ENCODE peak calls at places on chromosomes 4 and X, in six cellular contexts. One of them, this sample, is unnamed.
A peak's percentile ranks its signal among the peaks of the same experiment; 100 is the strongest.

GRCh38 chr4:143397335-143397734 is 60.7 kb downstream of the GAB1 start:
- DNase-seq in suprapubic skin: no peak
- DNase-seq in sigmoid colon: no peak
- DNase-seq in ovary: no peak
- DNase-seq in tibial artery: no peak
- DNase-seq in PC-3: peak; percentile 67
- DNase-seq in this sample: no peak

GRCh38 chr4:61773655-61774245 is 573.6 kb downstream of the ADGRL3 start:
- DNase-seq in suprapubic skin: no peak
- DNase-seq in tibial artery: no peak
- DNase-seq in PC-3: no peak
- DNase-seq in ovary: no peak
- DNase-seq in sigmoid colon: no peak
- DNase-seq in this sample: no peak

GRCh38 chr4:14877246-14878220 is 124.7 kb upstream of the CPEB2 start:
- DNase-seq in suprapubic skin: no peak
- DNase-seq in tibial artery: peak; percentile 23
- DNase-seq in ovary: no peak
- DNase-seq in PC-3: no peak
- DNase-seq in sigmoid colon: no peak
- DNase-seq in this sample: no peak

GRCh38 chrX:43552703-43553102 is 103.4 kb upstream of the MAOA start:
- DNase-seq in sigmoid colon: no peak
- DNase-seq in tibial artery: no peak
- DNase-seq in PC-3: no peak
- DNase-seq in ovary: no peak
- DNase-seq in suprapubic skin: no peak
- DNase-seq in this sample: no peak

GRCh38 chr4:114311745-114312144 is 286.9 kb upstream of the UGT8 start:
- DNase-seq in sigmoid colon: no peak
- DNase-seq in tibial artery: no peak
- DNase-seq in suprapubic skin: no peak
- DNase-seq in ovary: no peak
- DNase-seq in PC-3: no peak
- DNase-seq in this sample: no peak

GRCh38 chrX:71532078-71532752 is 689 bp upstream of the OGT start:
- DNase-seq in suprapubic skin: no peak
- DNase-seq in ovary: no peak
- DNase-seq in tibial artery: no peak
- DNase-seq in sigmoid colon: no peak
- DNase-seq in PC-3: peak; percentile 58
- DNase-seq in this sample: peak; percentile 76

GRCh38 chrX:115229337-115229991 is 4.4 kb downstream of the LRCH2 start:
- DNase-seq in sigmoid colon: no peak
- DNase-seq in tibial artery: no peak
- DNase-seq in PC-3: no peak
- DNase-seq in suprapubic skin: no peak
- DNase-seq in ovary: no peak
- DNase-seq in this sample: no peak

GRCh38 chr4:40200881-40201797 is 4.3 kb downstream of the RHOH start:
- DNase-seq in tibial artery: no peak
- DNase-seq in PC-3: peak; percentile 37
- DNase-seq in ovary: no peak
- DNase-seq in suprapubic skin: no peak
- DNase-seq in sigmoid colon: no peak
- DNase-seq in this sample: no peak

GRCh38 chr4:70359115-70359661 is 1.4 kb upstream of the SMR3A start:
- DNase-seq in tibial artery: no peak
- DNase-seq in sigmoid colon: no peak
- DNase-seq in PC-3: no peak
- DNase-seq in ovary: no peak
- DNase-seq in suprapubic skin: no peak
- DNase-seq in this sample: no peak

GRCh38 chr4:119664168-119664907 is 35.7 kb upstream of the PDE5A start:
- DNase-seq in sigmoid colon: no peak
- DNase-seq in ovary: no peak
- DNase-seq in tibial artery: no peak
- DNase-seq in suprapubic skin: no peak
- DNase-seq in PC-3: no peak
- DNase-seq in this sample: no peak

GRCh38 chr4:103137446-103137827 is 37.8 kb upstream of the BDH2 start:
- DNase-seq in sigmoid colon: no peak
- DNase-seq in suprapubic skin: no peak
- DNase-seq in ovary: no peak
- DNase-seq in tibial artery: no peak
- DNase-seq in PC-3: peak; percentile 80
- DNase-seq in this sample: no peak
- TF ChIP-seq CTCF in sigmoid colon: no peak
- TF ChIP-seq CTCF in suprapubic skin: no peak
- TF ChIP-seq CTCF in ovary: no peak
- TF ChIP-seq CTCF in tibial artery: no peak
- TF ChIP-seq CTCF in PC-3: peak; percentile 26
- TF ChIP-seq CTCF in this sample: no peak

DNA sequence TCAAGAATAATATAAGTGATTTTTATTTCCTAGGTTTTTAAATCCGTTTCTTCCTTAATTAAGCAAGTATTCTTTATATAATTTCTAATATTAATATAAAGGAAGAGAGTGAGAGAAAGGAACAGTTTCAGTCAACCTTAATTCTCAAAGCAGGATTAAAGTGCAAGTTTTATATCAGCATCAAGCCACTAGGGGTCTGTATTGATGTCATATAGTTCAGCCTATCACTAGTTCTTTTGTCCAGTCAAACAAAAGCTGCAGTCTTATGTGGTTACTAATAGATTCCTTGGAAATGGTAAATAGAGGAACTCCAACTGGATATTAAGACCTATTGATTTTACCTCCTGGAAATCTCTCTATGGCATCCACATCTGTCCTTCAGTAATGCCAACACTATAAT is 82.0 kb downstream of the NAP1L3 start:
- DNase-seq in tibial artery: no peak
- DNase-seq in ovary: no peak
- DNase-seq in sigmoid colon: no peak
- DNase-seq in suprapubic skin: no peak
- DNase-seq in PC-3: peak; percentile 1
- DNase-seq in this sample: no peak
- TF ChIP-seq CTCF in tibial artery: no peak
- TF ChIP-seq CTCF in ovary: no peak
- TF ChIP-seq CTCF in sigmoid colon: no peak
- TF ChIP-seq CTCF in suprapubic skin: no peak
- TF ChIP-seq CTCF in PC-3: no peak
- TF ChIP-seq CTCF in this sample: no peak

DNA sequence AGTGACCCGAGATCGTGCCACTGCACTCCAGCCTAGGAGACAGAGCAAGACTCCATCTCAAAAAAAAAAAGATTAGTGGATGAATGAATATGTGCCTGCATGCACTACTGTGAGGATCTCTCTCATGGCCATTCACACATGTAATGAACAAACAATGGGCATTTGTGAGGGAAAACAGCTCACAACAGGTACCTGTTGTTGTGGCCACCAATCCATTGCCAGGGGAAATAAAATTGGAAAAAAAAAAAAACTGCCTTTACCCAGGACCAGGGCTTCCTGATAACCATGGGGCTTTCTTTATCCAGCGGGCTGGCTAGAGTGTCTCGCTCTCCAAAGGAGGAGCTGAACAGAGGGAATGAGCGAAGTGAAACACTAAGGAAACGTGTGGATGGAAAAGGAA is 7.4 kb downstream of the SCD5 start:
- DNase-seq in sigmoid colon: no peak
- DNase-seq in tibial artery: no peak
- DNase-seq in PC-3: no peak
- DNase-seq in suprapubic skin: no peak
- DNase-seq in ovary: no peak
- DNase-seq in this sample: no peak
- TF ChIP-seq CTCF in sigmoid colon: no peak
- TF ChIP-seq CTCF in tibial artery: no peak
- TF ChIP-seq CTCF in PC-3: no peak
- TF ChIP-seq CTCF in suprapubic skin: no peak
- TF ChIP-seq CTCF in ovary: no peak
- TF ChIP-seq CTCF in this sample: no peak

GRCh38 chrX:24672701-24673190 is 21.0 kb upstream of the POLA1 start:
- DNase-seq in tibial artery: no peak
- DNase-seq in suprapubic skin: no peak
- DNase-seq in ovary: no peak
- DNase-seq in sigmoid colon: no peak
- DNase-seq in PC-3: no peak
- DNase-seq in this sample: no peak

GRCh38 chrX:24673424-24673823 is 20.3 kb upstream of the POLA1 start:
- DNase-seq in suprapubic skin: no peak
- DNase-seq in sigmoid colon: no peak
- DNase-seq in tibial artery: no peak
- DNase-seq in ovary: no peak
- DNase-seq in PC-3: no peak
- DNase-seq in this sample: no peak

GRCh38 chrX:24676403-24677024 is 17.2 kb upstream of the POLA1 start:
- DNase-seq in PC-3: peak; percentile 30
- DNase-seq in tibial artery: no peak
- DNase-seq in sigmoid colon: no peak
- DNase-seq in suprapubic skin: no peak
- DNase-seq in ovary: no peak
- DNase-seq in this sample: peak; percentile 11
- TF ChIP-seq CTCF in PC-3: peak; percentile 41
- TF ChIP-seq CTCF in tibial artery: peak; percentile 40
- TF ChIP-seq CTCF in sigmoid colon: no peak
- TF ChIP-seq CTCF in suprapubic skin: peak; percentile 41
- TF ChIP-seq CTCF in ovary: no peak
- TF ChIP-seq CTCF in this sample: peak; percentile 58

DNA sequence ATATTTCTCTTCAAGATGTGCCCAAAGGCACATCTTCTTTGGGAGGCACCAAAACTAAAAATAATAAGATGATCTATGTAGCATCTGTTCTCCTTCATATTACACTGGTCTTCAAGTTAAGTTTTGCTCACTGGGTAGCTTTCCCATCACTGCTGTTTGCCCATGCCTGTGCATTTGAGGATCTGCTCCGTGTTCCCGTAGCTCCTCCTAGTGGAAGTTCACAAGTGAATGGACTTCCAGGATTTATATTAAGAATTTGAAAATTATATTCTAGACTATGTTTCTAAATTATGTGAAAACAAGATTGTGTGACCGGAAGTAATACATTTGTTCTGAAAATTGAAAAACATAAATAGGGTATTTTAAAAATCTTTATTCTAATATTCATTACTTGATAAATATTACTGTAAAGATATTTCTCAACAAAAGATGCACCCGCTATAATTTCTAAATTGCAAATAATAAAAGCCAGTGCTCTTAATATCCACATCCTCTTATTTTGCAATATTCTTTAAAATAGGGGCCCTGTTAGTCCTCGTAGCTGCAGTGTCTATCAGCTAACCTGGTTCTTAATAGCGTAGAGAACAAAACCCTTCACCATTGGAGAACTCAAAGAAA is 147.7 kb downstream of the RBM46 start:
- DNase-seq in suprapubic skin: no peak
- DNase-seq in PC-3: peak; percentile 58
- DNase-seq in sigmoid colon: no peak
- DNase-seq in tibial artery: no peak
- DNase-seq in ovary: no peak
- DNase-seq in this sample: peak; percentile 1
- TF ChIP-seq CTCF in suprapubic skin: no peak
- TF ChIP-seq CTCF in PC-3: peak; percentile 74
- TF ChIP-seq CTCF in sigmoid colon: no peak
- TF ChIP-seq CTCF in tibial artery: no peak
- TF ChIP-seq CTCF in ovary: no peak
- TF ChIP-seq CTCF in this sample: no peak

This sample was measured in activated CD8-positive, alpha-beta T cell treated with anti-CD3 and anti-CD28 coated beads for 36 hours.